ENCODE peak calls at places on chromosome 20, in four cellular contexts. T, W, C and F are unnamed samples.

GRCh38 chr20:49880177-49880576 is 35.2 kb downstream of the SPATA2 start:
- DNase-seq in T (no peak), W (no peak), C (no peak), F (no peak)

GRCh38 chr20:37223053-37223452 is 38.6 kb downstream of the GHRH start:
- DNase-seq in T (no peak), C (no peak), W (no peak), F (peak)

GRCh38 chr20:51457281-51457932 is 85.1 kb downstream of the NFATC2 start:
- DNase-seq in C (peak), W (peak), T (no peak), F (peak)

GRCh38 chr20:6704132-6704861 is 63.2 kb upstream of the BMP2 start:
- DNase-seq in W (no peak), T (no peak), C (no peak), F (peak)

GRCh38 chr20:4608861-4609260 is 112.8 kb upstream of the PRND start:
- DNase-seq in W (no peak), C (no peak), T (no peak), F (no peak)

GRCh38 chr20:63700199-63701050 is 4.0 kb downstream of the TNFRSF6B start:
- DNase-seq in T (no peak), C (peak), W (peak), F (no peak)

GRCh38 chr20:47397652-47398301 is 41.3 kb upstream of the ZMYND8 start:
- DNase-seq in T (no peak), C (no peak), W (no peak), F (no peak)

GRCh38 chr20:19451591-19452295 is 239.3 kb downstream of the SLC24A3 start:
- DNase-seq in C (no peak), W (no peak), T (no peak), F (peak)

GRCh38 chr20:33910529-33911327 is 83.0 kb upstream of the RALY start:
- DNase-seq in T (no peak), W (no peak), C (no peak), F (no peak)

GRCh38 chr20:57714409-57715267 is 4.8 kb upstream of the PMEPA1 start:
- DNase-seq in W (no peak), T (no peak), C (no peak), F (peak)

GRCh38 chr20:4951299-4951698 is 50.0 kb downstream of the SLC23A2 start:
- DNase-seq in W (no peak), C (no peak), T (no peak), F (peak)

GRCh38 chr20:3483309-3483708 is 12.5 kb downstream of the ATRN start:
- DNase-seq in T (no peak), W (no peak), C (no peak), F (no peak)

GRCh38 chr20:58179432-58180099 is 48.9 kb downstream of the ANKRD60 start:
- DNase-seq in C (peak), T (peak), W (peak), F (peak)

GRCh38 chr20:59827138-59828056 is 106.0 kb downstream of the SYCP2 start:
- DNase-seq in C (no peak), W (no peak), T (no peak), F (no peak)

GRCh38 chr20:59807909-59808728 is 125.3 kb downstream of the SYCP2 start:
- DNase-seq in W (no peak), T (peak), C (peak), F (no peak)

GRCh38 chr20:63835031-63835858 is 4.2 kb upstream of the ZBTB46 start:
- DNase-seq in C (peak), T (peak), W (peak), F (peak)

GRCh38 chr20:34579191-34579661 is 20.7 kb downstream of the MAP1LC3A start:
- DNase-seq in W (no peak), T (no peak), C (no peak), F (peak)

GRCh38 chr20:38209736-38210405 is 44.8 kb upstream of the TGM2 start:
- DNase-seq in C (peak), T (no peak), W (no peak), F (no peak)

GRCh38 chr20:61925555-61926252 is 140.0 kb downstream of the TAF4 start:
- DNase-seq in C (no peak), W (no peak), T (no peak), F (peak)